ENCODE peak calls at places on chromosome 10, in five cellular contexts. One of them, this sample, is unnamed.

GRCh38 chr10:14838582-14839304 is 637 bp downstream of the HSPA14 start:
- DNase-seq in prostate gland: peak
- DNase-seq in SK-N-SH: peak
- DNase-seq in colonic mucosa: peak
- DNase-seq in GM23338: peak
- DNase-seq in this sample: no peak

GRCh38 chr10:3482200-3482993 is 302.6 kb downstream of the KLF6 start:
- DNase-seq in colonic mucosa: peak
- DNase-seq in GM23338: peak
- DNase-seq in prostate gland: peak
- DNase-seq in SK-N-SH: no peak
- DNase-seq in this sample: no peak

GRCh38 chr10:105956550-105956949 is 1208.0 kb downstream of the SORCS1 start:
- DNase-seq in colonic mucosa: no peak
- DNase-seq in prostate gland: no peak
- DNase-seq in SK-N-SH: no peak
- DNase-seq in GM23338: no peak
- DNase-seq in this sample: no peak

GRCh38 chr10:118439824-118440223 is 97.7 kb upstream of the FAM204A start:
- DNase-seq in colonic mucosa: no peak
- DNase-seq in prostate gland: no peak
- DNase-seq in GM23338: no peak
- DNase-seq in SK-N-SH: no peak
- DNase-seq in this sample: no peak

GRCh38 chr10:58531084-58531695 is 18.5 kb downstream of the BICC1 start:
- DNase-seq in colonic mucosa: peak
- DNase-seq in GM23338: peak
- DNase-seq in SK-N-SH: no peak
- DNase-seq in prostate gland: peak
- DNase-seq in this sample: no peak

GRCh38 chr10:691216-691615 is 1.7 kb upstream of the DIP2C start:
- DNase-seq in colonic mucosa: no peak
- DNase-seq in GM23338: no peak
- DNase-seq in prostate gland: no peak
- DNase-seq in SK-N-SH: no peak
- DNase-seq in this sample: no peak

GRCh38 chr10:34985823-34986222 is 104.3 kb downstream of the CUL2 start:
- DNase-seq in colonic mucosa: no peak
- DNase-seq in prostate gland: no peak
- DNase-seq in SK-N-SH: no peak
- DNase-seq in GM23338: peak
- DNase-seq in this sample: no peak

GRCh38 chr10:52786098-52786497 is 13.5 kb upstream of the MBL2 start:
- DNase-seq in SK-N-SH: no peak
- DNase-seq in prostate gland: no peak
- DNase-seq in GM23338: no peak
- DNase-seq in colonic mucosa: no peak
- DNase-seq in this sample: no peak

GRCh38 chr10:84333864-84334451 is 5.6 kb downstream of the CCSER2 start:
- DNase-seq in prostate gland: no peak
- DNase-seq in SK-N-SH: no peak
- DNase-seq in colonic mucosa: no peak
- DNase-seq in GM23338: peak
- DNase-seq in this sample: no peak

GRCh38 chr10:117216611-117217195 is 19.4 kb downstream of the KCNK18 start:
- DNase-seq in SK-N-SH: peak
- DNase-seq in prostate gland: peak
- DNase-seq in colonic mucosa: peak
- DNase-seq in GM23338: peak
- DNase-seq in this sample: peak

GRCh38 chr10:52566471-52567246 is 205.9 kb downstream of the MBL2 start:
- DNase-seq in SK-N-SH: peak
- DNase-seq in prostate gland: no peak
- DNase-seq in GM23338: peak
- DNase-seq in colonic mucosa: no peak
- DNase-seq in this sample: no peak

DNA sequence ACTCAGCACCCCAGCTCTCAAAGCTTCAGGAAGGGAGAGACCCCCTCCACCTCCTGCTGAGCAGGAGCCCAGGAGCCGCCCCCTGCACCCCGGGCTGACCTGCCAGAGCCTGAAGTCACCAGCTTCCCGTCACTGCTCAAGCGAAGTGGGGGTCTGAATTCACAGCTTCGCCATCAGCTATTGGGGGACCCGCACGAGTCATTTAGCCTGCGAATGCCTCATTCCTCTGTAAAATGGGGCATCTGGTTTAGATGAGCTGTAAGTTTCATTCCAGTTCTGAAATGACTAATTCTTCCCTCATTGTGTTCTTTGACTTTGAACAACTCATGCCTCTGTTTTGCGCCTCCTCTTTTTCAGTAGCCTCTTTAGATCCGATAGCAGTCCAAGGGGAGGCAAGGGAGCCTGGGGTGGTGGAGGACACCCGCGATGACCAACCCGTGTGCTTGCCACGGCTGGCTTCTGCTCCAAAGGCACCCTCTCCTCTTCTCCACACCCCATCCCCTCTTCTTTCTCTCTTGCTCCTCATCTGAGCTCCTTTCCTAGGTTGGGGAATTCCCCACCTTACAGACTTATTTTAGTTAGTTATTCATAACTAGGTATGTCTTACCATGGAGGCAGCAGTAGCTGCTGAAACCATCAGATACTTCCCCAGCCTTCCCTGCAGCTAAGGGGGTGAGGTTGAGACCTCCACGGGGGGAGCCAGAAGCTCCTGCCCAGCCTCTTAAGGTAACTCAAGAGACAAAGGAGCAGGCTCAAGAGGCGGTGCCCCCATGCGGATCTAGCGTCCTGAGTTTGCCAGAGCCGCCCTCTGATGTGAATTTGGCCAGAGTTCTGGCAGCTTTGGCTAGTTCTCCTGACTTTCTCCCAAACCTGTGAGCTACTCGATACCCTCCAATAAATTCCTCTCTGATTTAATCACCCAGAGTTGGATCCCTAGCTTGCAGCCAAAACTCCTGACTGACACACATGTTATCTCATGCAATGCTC is 47.7 kb downstream of the RBM17 start:
- DNase-seq in SK-N-SH: peak
- DNase-seq in prostate gland: no peak
- DNase-seq in GM23338: no peak
- DNase-seq in colonic mucosa: no peak
- DNase-seq in this sample: no peak
- TF ChIP-seq CTCF in SK-N-SH: no peak
- TF ChIP-seq CTCF in prostate gland: no peak
- TF ChIP-seq CTCF in GM23338: no peak
- TF ChIP-seq CTCF in colonic mucosa: no peak
- TF ChIP-seq CTCF in this sample: no peak

DNA sequence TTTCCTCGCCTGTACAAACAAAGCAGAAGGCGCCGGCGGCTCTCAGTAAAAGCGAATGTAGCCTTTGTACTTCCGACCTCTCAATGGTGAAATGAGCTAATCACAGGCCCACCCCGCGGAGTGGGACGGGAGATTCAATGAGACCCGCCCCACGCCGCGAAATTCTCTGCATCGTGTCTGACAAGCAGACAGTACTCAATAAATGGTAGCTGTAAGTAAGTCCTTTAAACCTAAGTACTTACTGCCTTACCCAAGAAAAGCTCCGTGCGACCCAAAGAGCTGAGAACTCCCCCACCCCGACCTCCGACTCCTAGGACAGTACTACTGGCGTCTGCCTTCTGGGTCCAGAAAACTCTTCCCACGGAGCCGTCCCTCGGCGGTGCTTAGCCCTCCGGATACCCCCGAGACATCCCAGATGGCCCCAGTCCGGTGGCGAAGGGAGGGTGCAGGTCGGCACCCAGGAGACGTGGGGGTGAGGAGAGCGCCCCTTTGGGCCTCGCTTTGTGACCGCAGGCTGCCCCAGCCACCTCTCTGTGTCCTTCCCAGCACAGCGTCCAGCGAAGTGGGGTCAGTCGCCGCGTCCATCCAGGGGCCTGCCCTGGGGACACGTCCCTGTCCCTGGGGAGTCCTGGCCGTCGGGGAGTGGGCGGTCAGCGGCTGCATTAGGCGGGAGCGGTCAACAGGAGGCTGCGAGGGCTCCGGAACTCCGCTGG is 985 bp upstream of the CXCL12 start:
- DNase-seq in SK-N-SH: peak
- DNase-seq in colonic mucosa: no peak
- DNase-seq in GM23338: peak
- DNase-seq in prostate gland: no peak
- DNase-seq in this sample: no peak
- TF ChIP-seq CTCF in SK-N-SH: no peak
- TF ChIP-seq CTCF in colonic mucosa: no peak
- TF ChIP-seq CTCF in GM23338: no peak
- TF ChIP-seq CTCF in prostate gland: no peak
- TF ChIP-seq CTCF in this sample: no peak

DNA sequence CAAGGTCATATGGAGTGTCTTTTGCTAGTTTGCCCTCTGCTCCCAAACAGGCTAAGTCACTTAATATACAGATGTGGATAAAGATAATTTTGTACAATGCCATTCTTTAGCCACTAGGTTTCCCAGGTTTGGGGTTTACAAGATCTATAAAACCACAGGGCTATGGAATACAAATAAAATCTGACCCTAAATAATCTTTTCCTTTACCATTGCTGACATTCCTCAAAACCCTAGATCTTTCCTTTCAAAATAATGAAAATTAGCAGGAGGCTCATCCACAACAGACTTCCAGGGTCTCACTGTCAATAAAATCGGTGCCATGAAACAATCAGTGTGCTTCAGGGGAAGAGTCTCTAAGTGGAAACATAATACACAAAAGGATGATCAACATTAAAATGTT is 148.4 kb downstream of the CPEB3 start:
- DNase-seq in GM23338: no peak
- DNase-seq in prostate gland: no peak
- DNase-seq in colonic mucosa: no peak
- DNase-seq in SK-N-SH: no peak
- DNase-seq in this sample: no peak
- TF ChIP-seq CTCF in GM23338: peak
- TF ChIP-seq CTCF in prostate gland: no peak
- TF ChIP-seq CTCF in colonic mucosa: no peak
- TF ChIP-seq CTCF in SK-N-SH: peak
- TF ChIP-seq CTCF in this sample: no peak

GRCh38 chr10:104232613-104233102 is 494 bp upstream of the CFAP43 start:
- DNase-seq in colonic mucosa: no peak
- DNase-seq in SK-N-SH: no peak
- DNase-seq in prostate gland: no peak
- DNase-seq in GM23338: no peak
- DNase-seq in this sample: no peak
- TF ChIP-seq CTCF in colonic mucosa: no peak
- TF ChIP-seq CTCF in SK-N-SH: no peak
- TF ChIP-seq CTCF in prostate gland: no peak
- TF ChIP-seq CTCF in GM23338: no peak
- TF ChIP-seq CTCF in this sample: no peak

DNA sequence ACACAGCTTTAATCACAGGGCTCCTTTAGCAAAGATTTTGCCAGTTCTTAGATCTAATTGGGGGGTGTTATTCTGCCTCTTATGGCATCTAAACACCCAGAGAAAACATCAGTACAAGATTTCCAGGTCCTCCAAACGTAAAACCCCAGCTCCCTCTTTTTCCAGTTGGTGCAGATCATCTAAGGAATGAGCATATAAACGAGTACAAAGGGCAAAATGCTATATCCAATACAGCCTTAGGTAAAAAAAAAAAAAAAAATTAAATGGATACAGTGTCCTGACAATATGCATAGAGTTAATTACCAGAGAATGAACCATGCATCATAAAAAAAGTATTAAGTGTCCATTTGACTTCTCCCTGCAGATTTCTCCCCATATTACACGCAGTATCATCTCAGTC is 50.3 kb downstream of the CCDC6 start:
- DNase-seq in colonic mucosa: no peak
- DNase-seq in GM23338: no peak
- DNase-seq in prostate gland: no peak
- DNase-seq in SK-N-SH: no peak
- DNase-seq in this sample: no peak
- TF ChIP-seq CTCF in colonic mucosa: no peak
- TF ChIP-seq CTCF in GM23338: no peak
- TF ChIP-seq CTCF in prostate gland: no peak
- TF ChIP-seq CTCF in SK-N-SH: no peak
- TF ChIP-seq CTCF in this sample: no peak

GRCh38 chr10:5606864-5607263 is 59.5 kb downstream of the ASB13 start:
- DNase-seq in SK-N-SH: no peak
- DNase-seq in prostate gland: no peak
- DNase-seq in colonic mucosa: no peak
- DNase-seq in GM23338: no peak
- DNase-seq in this sample: no peak
- TF ChIP-seq CTCF in SK-N-SH: no peak
- TF ChIP-seq CTCF in prostate gland: no peak
- TF ChIP-seq CTCF in colonic mucosa: no peak
- TF ChIP-seq CTCF in GM23338: no peak
- TF ChIP-seq CTCF in this sample: no peak

DNA sequence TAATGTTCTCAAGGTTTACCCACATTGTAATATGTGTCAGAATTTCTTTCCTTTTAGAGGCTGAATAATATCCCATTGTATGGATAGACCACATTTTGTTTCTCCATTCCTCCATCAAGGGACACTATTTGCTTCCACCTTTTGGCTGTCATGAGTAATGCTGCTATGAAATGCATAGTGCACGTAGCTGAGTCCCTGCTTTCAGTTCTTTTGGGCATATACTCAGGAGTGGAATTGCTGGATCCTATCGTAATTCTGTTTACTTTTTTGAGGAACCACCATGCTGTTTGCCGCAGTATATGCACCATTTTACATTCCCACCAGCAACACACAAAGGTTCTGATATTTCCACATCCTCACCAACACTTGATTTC is 60.0 kb downstream of the PRF1 start:
- DNase-seq in GM23338: no peak
- DNase-seq in SK-N-SH: no peak
- DNase-seq in prostate gland: no peak
- DNase-seq in colonic mucosa: no peak
- DNase-seq in this sample: no peak
- TF ChIP-seq CTCF in GM23338: no peak
- TF ChIP-seq CTCF in SK-N-SH: peak
- TF ChIP-seq CTCF in prostate gland: no peak
- TF ChIP-seq CTCF in colonic mucosa: no peak
- TF ChIP-seq CTCF in this sample: peak

DNA sequence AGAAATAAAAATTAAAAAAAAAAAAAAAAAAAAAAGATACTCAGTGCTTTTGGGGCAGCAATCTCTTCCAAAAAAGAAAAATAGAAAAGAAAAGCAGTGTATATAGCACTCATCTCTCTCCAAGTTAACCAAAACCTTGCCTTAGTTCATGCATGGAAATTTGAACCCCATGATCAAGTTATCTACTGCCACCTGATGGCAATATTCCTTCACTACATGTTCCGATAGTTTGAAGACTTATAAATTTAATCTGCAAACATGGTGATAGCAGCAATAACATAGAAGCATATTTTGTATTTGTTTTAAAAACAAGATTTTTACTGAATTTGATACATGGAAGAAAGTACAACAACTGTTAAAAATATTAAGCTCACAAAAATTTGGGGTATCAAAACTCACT is 48.6 kb upstream of the SLIT1 start:
- DNase-seq in GM23338: peak
- DNase-seq in SK-N-SH: peak
- DNase-seq in colonic mucosa: no peak
- DNase-seq in prostate gland: no peak
- DNase-seq in this sample: no peak
- TF ChIP-seq CTCF in GM23338: peak
- TF ChIP-seq CTCF in SK-N-SH: peak
- TF ChIP-seq CTCF in colonic mucosa: peak
- TF ChIP-seq CTCF in prostate gland: peak
- TF ChIP-seq CTCF in this sample: peak